ENCODE peak calls at places on chromosomes 1 and 21, in eight cellular contexts. One of them, this sample, is unnamed.

GRCh38 chr1:160466966-160467365 is 56.1 kb downstream of the SLAMF6 start:
- DNase-seq in GM20000: no peak
- DNase-seq in endodermal cell: no peak
- DNase-seq in cardiac muscle cell: no peak
- DNase-seq in upper lobe of right lung: no peak
- DNase-seq in fibroblast of pulmonary artery: no peak
- DNase-seq in hepatocyte: no peak
- DNase-seq in fibroblast of mammary gland: no peak
- DNase-seq in this sample: no peak

GRCh38 chr1:67589519-67590233 is 95.3 kb upstream of the GADD45A start:
- DNase-seq in endodermal cell: no peak
- DNase-seq in upper lobe of right lung: no peak
- DNase-seq in fibroblast of mammary gland: no peak
- DNase-seq in GM20000: no peak
- DNase-seq in hepatocyte: no peak
- DNase-seq in fibroblast of pulmonary artery: no peak
- DNase-seq in cardiac muscle cell: no peak
- DNase-seq in this sample: no peak

GRCh38 chr1:211335507-211336157 is 9.0 kb downstream of the TRAF5 start:
- DNase-seq in cardiac muscle cell: no peak
- DNase-seq in fibroblast of pulmonary artery: no peak
- DNase-seq in upper lobe of right lung: no peak
- DNase-seq in hepatocyte: no peak
- DNase-seq in GM20000: peak
- DNase-seq in fibroblast of mammary gland: no peak
- DNase-seq in endodermal cell: no peak
- DNase-seq in this sample: no peak

GRCh38 chr21:16492892-16493291 is 763.1 kb downstream of the USP25 start:
- DNase-seq in cardiac muscle cell: no peak
- DNase-seq in endodermal cell: no peak
- DNase-seq in hepatocyte: no peak
- DNase-seq in GM20000: no peak
- DNase-seq in fibroblast of pulmonary artery: no peak
- DNase-seq in fibroblast of mammary gland: no peak
- DNase-seq in upper lobe of right lung: no peak
- DNase-seq in this sample: no peak

GRCh38 chr21:41970099-41970391 is 16.2 kb upstream of the C2CD2 start:
- DNase-seq in fibroblast of mammary gland: no peak
- DNase-seq in fibroblast of pulmonary artery: no peak
- DNase-seq in cardiac muscle cell: no peak
- DNase-seq in upper lobe of right lung: no peak
- DNase-seq in endodermal cell: peak
- DNase-seq in GM20000: no peak
- DNase-seq in hepatocyte: no peak
- DNase-seq in this sample: no peak

GRCh38 chr1:234216116-234216703 is 157.0 kb upstream of the COA6 start:
- DNase-seq in hepatocyte: no peak
- DNase-seq in fibroblast of mammary gland: no peak
- DNase-seq in cardiac muscle cell: no peak
- DNase-seq in endodermal cell: no peak
- DNase-seq in GM20000: peak
- DNase-seq in upper lobe of right lung: no peak
- DNase-seq in fibroblast of pulmonary artery: no peak
- DNase-seq in this sample: no peak

GRCh38 chr1:20732588-20733360 is at the start of gene SH2D5:
- DNase-seq in cardiac muscle cell: peak
- DNase-seq in GM20000: peak
- DNase-seq in upper lobe of right lung: peak
- DNase-seq in hepatocyte: peak
- DNase-seq in fibroblast of pulmonary artery: peak
- DNase-seq in endodermal cell: peak
- DNase-seq in fibroblast of mammary gland: peak
- DNase-seq in this sample: peak

GRCh38 chr1:200257235-200257634 is 152.6 kb downstream of the ZNF281 start:
- DNase-seq in cardiac muscle cell: no peak
- DNase-seq in endodermal cell: no peak
- DNase-seq in fibroblast of pulmonary artery: no peak
- DNase-seq in hepatocyte: no peak
- DNase-seq in GM20000: no peak
- DNase-seq in upper lobe of right lung: no peak
- DNase-seq in fibroblast of mammary gland: no peak
- DNase-seq in this sample: no peak

GRCh38 chr1:99131541-99131940 is 126.9 kb upstream of the PLPPR5 start:
- DNase-seq in upper lobe of right lung: no peak
- DNase-seq in fibroblast of pulmonary artery: no peak
- DNase-seq in endodermal cell: no peak
- DNase-seq in GM20000: no peak
- DNase-seq in cardiac muscle cell: no peak
- DNase-seq in hepatocyte: no peak
- DNase-seq in fibroblast of mammary gland: no peak
- DNase-seq in this sample: no peak

GRCh38 chr1:2044510-2045319 is 5.5 kb upstream of the PRKCZ start:
- DNase-seq in upper lobe of right lung: peak
- DNase-seq in cardiac muscle cell: peak
- DNase-seq in fibroblast of mammary gland: peak
- DNase-seq in GM20000: peak
- DNase-seq in endodermal cell: peak
- DNase-seq in hepatocyte: peak
- DNase-seq in fibroblast of pulmonary artery: peak
- DNase-seq in this sample: peak

GRCh38 chr1:43881415-43881814 is 52.2 kb upstream of the ARTN start:
- DNase-seq in upper lobe of right lung: no peak
- DNase-seq in GM20000: no peak
- DNase-seq in endodermal cell: peak
- DNase-seq in fibroblast of pulmonary artery: no peak
- DNase-seq in cardiac muscle cell: no peak
- DNase-seq in hepatocyte: peak
- DNase-seq in fibroblast of mammary gland: no peak
- DNase-seq in this sample: no peak

GRCh38 chr1:219555802-219556201 is 57.1 kb downstream of the ZC3H11B start:
- DNase-seq in cardiac muscle cell: peak
- DNase-seq in GM20000: no peak
- DNase-seq in hepatocyte: peak
- DNase-seq in endodermal cell: no peak
- DNase-seq in upper lobe of right lung: no peak
- DNase-seq in fibroblast of mammary gland: peak
- DNase-seq in fibroblast of pulmonary artery: peak
- DNase-seq in this sample: peak

GRCh38 chr1:244288663-244289062 is 163.0 kb downstream of the ADSS2 start:
- DNase-seq in fibroblast of mammary gland: no peak
- DNase-seq in cardiac muscle cell: no peak
- DNase-seq in GM20000: no peak
- DNase-seq in upper lobe of right lung: no peak
- DNase-seq in hepatocyte: no peak
- DNase-seq in fibroblast of pulmonary artery: no peak
- DNase-seq in endodermal cell: no peak
- DNase-seq in this sample: no peak

GRCh38 chr21:28818663-28819278 is 173.9 kb downstream of the LTN1 start:
- DNase-seq in hepatocyte: no peak
- DNase-seq in GM20000: no peak
- DNase-seq in fibroblast of mammary gland: peak
- DNase-seq in upper lobe of right lung: no peak
- DNase-seq in endodermal cell: no peak
- DNase-seq in cardiac muscle cell: peak
- DNase-seq in fibroblast of pulmonary artery: peak
- DNase-seq in this sample: no peak

GRCh38 chr21:20822559-20823133 is 175.6 kb upstream of the NCAM2 start:
- DNase-seq in fibroblast of pulmonary artery: no peak
- DNase-seq in fibroblast of mammary gland: peak
- DNase-seq in hepatocyte: no peak
- DNase-seq in upper lobe of right lung: no peak
- DNase-seq in cardiac muscle cell: peak
- DNase-seq in endodermal cell: no peak
- DNase-seq in GM20000: no peak
- DNase-seq in this sample: peak

GRCh38 chr1:4380564-4381168 is 273.7 kb upstream of the AJAP1 start:
- DNase-seq in endodermal cell: no peak
- DNase-seq in cardiac muscle cell: no peak
- DNase-seq in fibroblast of pulmonary artery: no peak
- DNase-seq in upper lobe of right lung: no peak
- DNase-seq in GM20000: no peak
- DNase-seq in fibroblast of mammary gland: peak
- DNase-seq in hepatocyte: no peak
- DNase-seq in this sample: no peak

GRCh38 chr1:230032882-230033281 is 34.2 kb upstream of the GALNT2 start:
- DNase-seq in upper lobe of right lung: no peak
- DNase-seq in hepatocyte: no peak
- DNase-seq in GM20000: no peak
- DNase-seq in endodermal cell: no peak
- DNase-seq in fibroblast of mammary gland: no peak
- DNase-seq in fibroblast of pulmonary artery: no peak
- DNase-seq in cardiac muscle cell: no peak
- DNase-seq in this sample: no peak

GRCh38 chr1:156492591-156493080 is 7.9 kb downstream of the MEF2D start:
- DNase-seq in fibroblast of mammary gland: no peak
- DNase-seq in hepatocyte: no peak
- DNase-seq in cardiac muscle cell: no peak
- DNase-seq in upper lobe of right lung: peak
- DNase-seq in endodermal cell: peak
- DNase-seq in GM20000: no peak
- DNase-seq in fibroblast of pulmonary artery: no peak
- DNase-seq in this sample: no peak

GRCh38 chr21:36027352-36027751 is 33.0 kb downstream of the SETD4 start:
- DNase-seq in hepatocyte: no peak
- DNase-seq in upper lobe of right lung: no peak
- DNase-seq in fibroblast of pulmonary artery: peak
- DNase-seq in fibroblast of mammary gland: peak
- DNase-seq in GM20000: no peak
- DNase-seq in endodermal cell: no peak
- DNase-seq in cardiac muscle cell: peak
- DNase-seq in this sample: no peak

GRCh38 chr1:18978706-18979105 is 22.2 kb upstream of the IFFO2 start:
- DNase-seq in upper lobe of right lung: no peak
- DNase-seq in GM20000: no peak
- DNase-seq in fibroblast of mammary gland: no peak
- DNase-seq in fibroblast of pulmonary artery: no peak
- DNase-seq in hepatocyte: no peak
- DNase-seq in cardiac muscle cell: no peak
- DNase-seq in endodermal cell: no peak
- DNase-seq in this sample: no peak

GRCh38 chr1:201310251-201310985 is 27.1 kb downstream of the PKP1 start:
- DNase-seq in endodermal cell: no peak
- DNase-seq in upper lobe of right lung: no peak
- DNase-seq in GM20000: no peak
- DNase-seq in fibroblast of mammary gland: no peak
- DNase-seq in cardiac muscle cell: no peak
- DNase-seq in hepatocyte: no peak
- DNase-seq in fibroblast of pulmonary artery: no peak
- DNase-seq in this sample: no peak

GRCh38 chr1:201307760-201308499 is 24.6 kb downstream of the PKP1 start:
- DNase-seq in cardiac muscle cell: no peak
- DNase-seq in endodermal cell: no peak
- DNase-seq in fibroblast of mammary gland: no peak
- DNase-seq in GM20000: no peak
- DNase-seq in upper lobe of right lung: no peak
- DNase-seq in fibroblast of pulmonary artery: no peak
- DNase-seq in hepatocyte: no peak
- DNase-seq in this sample: peak

GRCh38 chr1:201311356-201312011 is 28.2 kb downstream of the PKP1 start:
- DNase-seq in cardiac muscle cell: no peak
- DNase-seq in upper lobe of right lung: no peak
- DNase-seq in endodermal cell: no peak
- DNase-seq in fibroblast of pulmonary artery: no peak
- DNase-seq in GM20000: no peak
- DNase-seq in hepatocyte: no peak
- DNase-seq in fibroblast of mammary gland: no peak
- DNase-seq in this sample: peak

GRCh38 chr1:201310986-201311355 is 27.7 kb downstream of the PKP1 start:
- DNase-seq in fibroblast of pulmonary artery: no peak
- DNase-seq in fibroblast of mammary gland: no peak
- DNase-seq in endodermal cell: no peak
- DNase-seq in GM20000: no peak
- DNase-seq in hepatocyte: no peak
- DNase-seq in upper lobe of right lung: no peak
- DNase-seq in cardiac muscle cell: no peak
- DNase-seq in this sample: peak

DNA sequence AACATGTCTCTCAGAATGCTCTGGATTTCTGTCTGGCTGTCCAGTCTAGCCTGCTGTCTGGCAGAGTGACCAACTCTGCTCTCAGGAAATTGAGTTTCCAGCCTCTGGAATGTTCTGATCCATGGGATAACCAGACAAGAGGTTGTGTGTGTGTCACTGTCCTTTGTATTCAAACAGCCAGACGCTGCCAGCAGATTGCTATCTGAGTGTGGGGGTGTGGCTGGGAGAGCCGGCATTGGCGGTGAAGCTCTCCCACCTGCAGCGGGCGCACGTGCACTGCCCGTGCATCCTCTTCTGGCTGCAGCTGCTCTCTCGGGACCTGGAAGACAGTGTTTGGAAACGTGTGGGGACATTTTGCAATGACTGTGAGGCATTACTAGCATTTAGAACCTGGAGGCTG is 26.1 kb downstream of the PKP1 start:
- DNase-seq in GM20000: no peak
- DNase-seq in fibroblast of pulmonary artery: peak
- DNase-seq in hepatocyte: peak
- DNase-seq in cardiac muscle cell: peak
- DNase-seq in fibroblast of mammary gland: no peak
- DNase-seq in endodermal cell: peak
- DNase-seq in upper lobe of right lung: peak
- DNase-seq in this sample: peak
- TF ChIP-seq CTCF in GM20000: no peak
- TF ChIP-seq CTCF in fibroblast of pulmonary artery: no peak
- TF ChIP-seq CTCF in hepatocyte: peak
- TF ChIP-seq CTCF in cardiac muscle cell: peak
- TF ChIP-seq CTCF in fibroblast of mammary gland: no peak
- TF ChIP-seq CTCF in endodermal cell: peak
- TF ChIP-seq CTCF in upper lobe of right lung: peak
- TF ChIP-seq CTCF in this sample: peak

DNA sequence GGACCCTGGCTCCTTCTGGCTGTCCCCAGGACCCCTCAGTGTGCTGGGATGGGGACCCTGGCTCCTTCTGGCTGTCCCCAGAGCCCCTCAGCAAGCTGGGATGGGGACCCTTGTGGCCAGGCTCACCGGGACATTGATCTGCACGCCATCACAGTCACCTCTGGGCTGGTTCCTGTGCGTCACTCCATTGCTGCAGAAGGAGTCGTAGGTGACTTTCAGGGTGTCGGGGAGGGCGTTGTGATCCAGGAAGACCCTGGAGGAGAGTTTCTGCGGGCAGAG is 19.7 kb upstream of the PTTG1IP start:
- DNase-seq in hepatocyte: no peak
- DNase-seq in endodermal cell: no peak
- DNase-seq in upper lobe of right lung: no peak
- DNase-seq in GM20000: no peak
- DNase-seq in fibroblast of mammary gland: no peak
- DNase-seq in cardiac muscle cell: no peak
- DNase-seq in fibroblast of pulmonary artery: no peak
- DNase-seq in this sample: no peak
- TF ChIP-seq CTCF in hepatocyte: no peak
- TF ChIP-seq CTCF in endodermal cell: no peak
- TF ChIP-seq CTCF in upper lobe of right lung: no peak
- TF ChIP-seq CTCF in GM20000: no peak
- TF ChIP-seq CTCF in fibroblast of mammary gland: no peak
- TF ChIP-seq CTCF in cardiac muscle cell: no peak
- TF ChIP-seq CTCF in fibroblast of pulmonary artery: no peak
- TF ChIP-seq CTCF in this sample: no peak

GRCh38 chr1:101520302-101520701 is 283.5 kb downstream of the S1PR1 start:
- DNase-seq in cardiac muscle cell: peak
- DNase-seq in hepatocyte: peak
- DNase-seq in fibroblast of mammary gland: peak
- DNase-seq in endodermal cell: peak
- DNase-seq in GM20000: peak
- DNase-seq in upper lobe of right lung: no peak
- DNase-seq in fibroblast of pulmonary artery: peak
- DNase-seq in this sample: peak
- TF ChIP-seq CTCF in cardiac muscle cell: peak
- TF ChIP-seq CTCF in hepatocyte: peak
- TF ChIP-seq CTCF in fibroblast of mammary gland: peak
- TF ChIP-seq CTCF in endodermal cell: peak
- TF ChIP-seq CTCF in GM20000: peak
- TF ChIP-seq CTCF in upper lobe of right lung: peak
- TF ChIP-seq CTCF in fibroblast of pulmonary artery: peak
- TF ChIP-seq CTCF in this sample: peak

GRCh38 chr21:46326110-46326703 is 2.3 kb downstream of the PCNT start:
- DNase-seq in hepatocyte: no peak
- DNase-seq in endodermal cell: no peak
- DNase-seq in fibroblast of mammary gland: no peak
- DNase-seq in GM20000: no peak
- DNase-seq in upper lobe of right lung: no peak
- DNase-seq in cardiac muscle cell: no peak
- DNase-seq in fibroblast of pulmonary artery: no peak
- DNase-seq in this sample: no peak
- TF ChIP-seq CTCF in hepatocyte: peak
- TF ChIP-seq CTCF in endodermal cell: peak
- TF ChIP-seq CTCF in fibroblast of mammary gland: no peak
- TF ChIP-seq CTCF in GM20000: peak
- TF ChIP-seq CTCF in upper lobe of right lung: no peak
- TF ChIP-seq CTCF in cardiac muscle cell: no peak
- TF ChIP-seq CTCF in fibroblast of pulmonary artery: no peak
- TF ChIP-seq CTCF in this sample: no peak